ENCODE peak calls at places on chromosomes 6 and 20, in four cellular contexts. P is pancreas, S is uterus, G is brain microvascular endothelial cell. Y is an unnamed sample.

GRCh38 chr6:21800948-21801438 is 207.4 kb downstream of the SOX4 start:
- DNase-seq in P (no peak), S (no peak), G (peak), Y (no peak)

GRCh38 chr6:88157106-88157505 is 9.0 kb downstream of the CNR1 start:
- DNase-seq in G (no peak), P (no peak), S (no peak), Y (no peak)

GRCh38 chr20:58401123-58401639 is 12.2 kb downstream of the VAPB start:
- DNase-seq in S (no peak), P (no peak), G (no peak), Y (no peak)

GRCh38 chr6:2952557-2953095 is 18.7 kb downstream of the SERPINB6 start:
- DNase-seq in S (peak), P (peak), G (peak), Y (peak)

GRCh38 chr20:62980380-62980960 is 26.3 kb downstream of the BHLHE23 start:
- DNase-seq in S (no peak), G (no peak), P (no peak), Y (no peak)

GRCh38 chr6:44954281-44954680 is 373.8 kb upstream of the RUNX2 start:
- DNase-seq in S (no peak), G (no peak), P (no peak), Y (no peak)

GRCh38 chr6:85240787-85241186 is 209.1 kb upstream of the NT5E start:
- DNase-seq in S (no peak), P (no peak), G (no peak), Y (no peak)

GRCh38 chr6:40810176-40810575 is 223.0 kb upstream of the LRFN2 start:
- DNase-seq in P (no peak), G (no peak), S (no peak), Y (no peak)

GRCh38 chr6:39301606-39302005 is 12.6 kb downstream of the KCNK17 start:
- DNase-seq in G (no peak), S (no peak), P (no peak), Y (no peak)

GRCh38 chr20:57899554-57899953 is 189.7 kb upstream of the PMEPA1 start:
- DNase-seq in S (no peak), P (no peak), G (no peak), Y (no peak)

GRCh38 chr6:84766796-84767590 is 2.6 kb upstream of the TBX18 start:
- DNase-seq in G (no peak), S (no peak), P (no peak), Y (no peak)

GRCh38 chr6:19873031-19873430 is 35.9 kb downstream of the ID4 start:
- DNase-seq in S (no peak), P (no peak), G (no peak), Y (no peak)

GRCh38 chr6:23031986-23032385 is 462.6 kb downstream of the HDGFL1 start:
- DNase-seq in G (no peak), S (no peak), P (no peak), Y (no peak)

GRCh38 chr20:57043091-57043490 is 223.3 kb downstream of the BMP7 start:
- DNase-seq in P (no peak), S (peak), G (no peak), Y (no peak)

GRCh38 chr20:57440678-57441509 is 49.7 kb downstream of the RBM38 start:
- DNase-seq in S (peak), G (no peak), P (peak), Y (peak)

GRCh38 chr6:15464211-15464725 is 198.6 kb downstream of the DTNBP1 start:
- DNase-seq in P (peak), G (no peak), S (no peak), Y (no peak)

GRCh38 chr6:562052-562676 is 94.7 kb downstream of the HUS1B start:
- DNase-seq in G (no peak), S (no peak), P (no peak), Y (no peak)

GRCh38 chr6:95518630-95519227 is 58.6 kb upstream of the MANEA start:
- DNase-seq in S (no peak), G (no peak), P (no peak), Y (no peak)

GRCh38 chr6:21611485-21611884 is 17.9 kb downstream of the SOX4 start:
- DNase-seq in G (no peak), S (no peak), P (no peak), Y (no peak)

GRCh38 chr20:62142252-62143117 is 709 bp downstream of the PSMA7 start:
- DNase-seq in G (no peak), S (no peak), P (no peak), Y (no peak)

GRCh38 chr20:25623736-25624499 is at the start of gene NANP:
- DNase-seq in S (peak), G (peak), P (peak), Y (peak)

GRCh38 chr20:25624500-25624939 is 706 bp upstream of the NANP start:
- DNase-seq in P (no peak), S (no peak), G (no peak), Y (no peak)

GRCh38 chr20:25622049-25622448 is 1.8 kb downstream of the NANP start:
- DNase-seq in P (no peak), G (no peak), S (no peak), Y (no peak)

GRCh38 chr20:25623225-25623735 is 534 bp downstream of the NANP start:
- DNase-seq in S (peak), G (peak), P (peak), Y (peak)

GRCh38 chr20:25622450-25623224 is 1.2 kb downstream of the NANP start:
- DNase-seq in G (no peak), P (no peak), S (no peak), Y (no peak)
- H3K27ac ChIP-seq in G (peak), P (peak), S (peak), Y (no peak)

GRCh38 chr20:24786096-24786495 is 163.0 kb upstream of the CST7 start:
- DNase-seq in P (no peak), G (no peak), S (no peak), Y (no peak)
- H3K27ac ChIP-seq in P (no peak), G (no peak), S (no peak), Y (no peak)

GRCh38 chr6:33420493-33421343 is 853 bp downstream of the SYNGAP1 start:
- DNase-seq in G (no peak), S (no peak), P (no peak), Y (no peak)

GRCh38 chr6:33418690-33419291 is 884 bp upstream of the CUTA start:
- DNase-seq in P (no peak), G (peak), S (no peak), Y (no peak)

GRCh38 chr6:33423777-33424176 is 3.9 kb downstream of the SYNGAP1 start:
- DNase-seq in P (no peak), G (no peak), S (no peak), Y (no peak)

GRCh38 chr6:33419580-33420492 is at the start of gene SYNGAP1:
- DNase-seq in G (peak), P (no peak), S (peak), Y (no peak)

GRCh38 chr6:33421344-33421643 is 1.4 kb downstream of the SYNGAP1 start:
- DNase-seq in S (no peak), P (no peak), G (no peak), Y (no peak)
- H3K27ac ChIP-seq in S (peak), P (no peak), G (no peak), Y (no peak)

GRCh38 chr6:33620158-33620583 is 951 bp upstream of the ITPR3 start:
- DNase-seq in G (no peak), S (no peak), P (peak), Y (no peak)
- H3K27ac ChIP-seq in G (no peak), S (peak), P (peak), Y (no peak)

GRCh38 chr6:72826744-72827438 is 205.0 kb downstream of the KCNQ5 start:
- DNase-seq in G (peak), P (no peak), S (no peak), Y (no peak)

GRCh38 chr6:72832271-72832670 is 210.4 kb downstream of the KCNQ5 start:
- DNase-seq in P (no peak), S (no peak), G (peak), Y (no peak)

GRCh38 chr6:72826033-72826432 is 204.2 kb downstream of the KCNQ5 start:
- DNase-seq in G (peak), P (no peak), S (no peak), Y (no peak)

GRCh38 chr6:72825265-72825918 is 203.5 kb downstream of the KCNQ5 start:
- DNase-seq in S (no peak), P (no peak), G (peak), Y (no peak)

DNA sequence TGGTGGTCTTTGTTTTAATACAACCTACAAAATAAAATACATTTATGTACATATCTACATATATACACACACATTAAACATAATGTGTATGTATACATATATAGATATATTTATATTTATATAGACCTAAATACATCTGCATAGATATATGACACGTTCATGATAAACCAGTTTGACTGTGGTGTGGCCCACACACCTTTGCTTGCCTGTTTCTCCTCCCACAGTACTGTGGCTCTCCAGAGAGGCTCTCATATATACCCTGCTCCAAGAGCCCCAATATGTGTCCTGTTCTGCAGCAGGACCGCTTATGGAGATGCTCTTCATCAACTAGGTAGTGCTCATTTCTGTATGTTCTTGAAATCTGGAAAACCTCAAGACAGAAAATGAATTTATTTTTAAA is 207.0 kb downstream of the KCNQ5 start:
- DNase-seq in G (no peak), S (no peak), P (no peak), Y (no peak)
- H3K27ac ChIP-seq in G (no peak), S (no peak), P (no peak), Y (no peak)

GRCh38 chr6:1798303-1798964 is 188.7 kb downstream of the FOXC1 start:
- DNase-seq in S (no peak), P (no peak), G (no peak), Y (no peak)

GRCh38 chr6:1801401-1801800 is 191.7 kb downstream of the FOXC1 start:
- DNase-seq in G (no peak), P (peak), S (no peak), Y (no peak)

GRCh38 chr6:1798965-1799325 is 189.2 kb downstream of the FOXC1 start:
- DNase-seq in P (peak), G (no peak), S (no peak), Y (no peak)

GRCh38 chr6:1806935-1807334 is 197.2 kb downstream of the FOXC1 start:
- DNase-seq in P (no peak), S (no peak), G (no peak), Y (no peak)

DNA sequence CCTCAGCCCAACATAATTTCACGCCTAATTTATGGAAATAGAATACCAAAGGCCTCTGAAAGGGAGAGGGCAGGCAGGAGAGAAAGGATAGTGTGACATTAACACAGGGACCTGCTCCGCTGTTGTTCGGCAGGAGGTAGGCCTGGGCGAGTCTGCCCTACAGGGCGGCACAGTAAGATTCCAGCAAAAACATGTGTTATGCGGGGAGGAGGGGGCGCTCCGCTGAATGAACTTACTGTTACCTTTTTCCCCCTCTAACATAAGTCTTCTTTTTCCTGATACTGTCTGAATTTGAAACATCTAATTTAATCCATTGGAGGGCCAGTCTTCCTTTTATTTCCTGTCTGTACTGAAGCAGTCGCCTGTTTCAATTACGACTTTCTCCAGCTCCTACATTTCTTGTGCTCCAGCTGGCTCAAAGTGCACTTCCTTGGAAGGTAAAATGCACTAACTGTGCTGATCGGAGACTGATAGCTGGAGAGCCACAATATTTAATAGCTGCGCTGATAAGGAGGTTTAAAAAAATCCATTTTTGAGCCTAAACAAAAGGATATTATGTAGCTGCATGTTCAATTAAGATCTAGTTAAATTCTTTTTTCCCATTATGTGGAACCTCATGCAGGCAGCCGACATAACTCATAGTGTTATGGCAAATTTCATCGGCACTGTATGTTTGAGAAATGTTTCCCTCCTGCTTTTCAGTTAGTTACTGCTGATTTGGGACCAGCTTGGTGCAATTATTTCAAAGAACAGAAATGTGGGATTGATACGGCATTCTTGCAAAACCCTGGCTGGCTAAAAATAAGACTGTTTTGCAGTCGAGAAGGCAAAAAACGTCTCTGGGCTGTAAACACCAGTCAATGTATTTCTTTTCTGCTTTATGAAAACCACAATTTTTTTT is 193.0 kb downstream of the FOXC1 start:
- DNase-seq in S (no peak), G (no peak), P (no peak), Y (no peak)
- H3K27ac ChIP-seq in S (peak), G (no peak), P (peak), Y (no peak)

DNA sequence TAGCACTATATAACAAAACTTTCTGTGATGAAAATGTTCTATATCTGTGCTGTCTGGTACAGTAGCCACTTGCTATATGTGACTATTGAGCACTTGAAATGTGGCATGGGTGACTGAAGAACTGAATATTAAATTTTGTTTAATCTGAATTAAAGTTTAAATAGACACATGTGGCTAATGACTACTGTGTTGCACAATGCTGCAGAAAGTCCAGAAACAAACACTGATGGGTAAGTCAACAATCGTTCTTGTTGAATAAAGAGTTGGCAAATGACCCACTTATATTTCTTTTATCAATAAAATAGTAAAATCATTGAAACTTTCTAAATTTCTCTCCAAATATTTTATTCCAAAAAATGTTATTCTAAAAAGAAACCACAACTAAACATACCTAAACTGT is 81.8 kb downstream of the PROKR2 start:
- DNase-seq in G (no peak), P (no peak), S (no peak), Y (no peak)
- H3K27ac ChIP-seq in G (no peak), P (no peak), S (no peak), Y (no peak)

DNA sequence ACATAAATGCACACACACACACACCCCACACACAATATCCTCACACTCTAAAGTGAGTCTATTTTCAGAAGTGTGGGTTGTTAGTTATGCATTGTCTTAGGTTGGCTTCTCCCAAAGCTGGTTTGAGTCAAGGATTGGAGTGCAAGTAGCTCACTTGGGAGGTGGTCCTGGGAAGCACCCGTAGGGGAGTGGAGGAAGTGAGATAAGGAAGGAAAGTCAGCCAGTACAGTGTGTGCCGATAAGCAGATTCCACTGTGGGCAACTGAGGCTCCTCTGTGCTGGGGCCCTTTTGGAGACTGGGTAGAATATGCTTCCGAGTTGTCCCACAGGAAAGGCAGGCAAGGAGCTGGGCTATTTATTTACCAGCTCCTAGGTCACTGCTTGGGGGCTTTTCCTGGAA is 67.2 kb downstream of the PLCB4 start:
- DNase-seq in G (no peak), P (no peak), S (no peak), Y (no peak)
- H3K27ac ChIP-seq in G (no peak), P (no peak), S (no peak), Y (no peak)

GRCh38 chr6:57220083-57220703 is 1.9 kb downstream of the RAB23 start:
- DNase-seq in P (no peak), G (no peak), S (no peak), Y (no peak)

GRCh38 chr6:57224769-57225515 is 2.8 kb upstream of the RAB23 start:
- DNase-seq in S (peak), P (no peak), G (no peak), Y (no peak)

GRCh38 chr6:57221191-57221935 is 744 bp downstream of the RAB23 start:
- DNase-seq in G (peak), P (peak), S (peak), Y (peak)

GRCh38 chr6:57221936-57222683 is at the start of gene RAB23:
- DNase-seq in S (peak), G (peak), P (peak), Y (peak)

GRCh38 chr6:57222684-57223077 is 574 bp upstream of the RAB23 start:
- DNase-seq in P (no peak), G (no peak), S (no peak), Y (no peak)
- H3K27ac ChIP-seq in P (no peak), G (peak), S (peak), Y (no peak)